ENCODE peak calls at places on chromosomes 11 and 22, in five cellular contexts. K is germinal center, O is suprapubic skin, F is NCI-H1436, X is kidney glomerular epithelial cell. C is an unnamed sample.
A peak's percentile ranks its signal among the peaks of the same experiment; 100 is the strongest.

GRCh38 chr22:30290318-30290678 is 993 bp upstream of the CASTOR1 start:
- DNase-seq in F (no peak), X (no peak), O (no peak), K (no peak), C (no peak)

GRCh38 chr11:44774131-44774530 is 47.4 kb downstream of the TSPAN18 start:
- DNase-seq in F (no peak), O (peak; percentile 78), K (no peak), X (no peak), C (peak; percentile 79)

GRCh38 chr22:29141078-29141688 is 64.5 kb upstream of the EMID1 start:
- DNase-seq in X (no peak), K (no peak), F (no peak), O (peak; percentile 50), C (no peak)

GRCh38 chr11:103927535-103927934 is 108.9 kb upstream of the DDI1 start:
- DNase-seq in O (no peak), F (no peak), K (no peak), X (peak; percentile 23), C (no peak)

GRCh38 chr11:44623321-44623715 is 57.9 kb downstream of the CD82 start:
- DNase-seq in O (peak; percentile 76), F (no peak), K (peak; percentile 2), X (no peak), C (peak; percentile 17)

GRCh38 chr11:133785795-133786194 is 59.5 kb downstream of the SPATA19 start:
- DNase-seq in X (no peak), K (no peak), F (no peak), O (no peak), C (no peak)

GRCh38 chr11:113016905-113017304 is 55.7 kb downstream of the NCAM1 start:
- DNase-seq in F (no peak), O (no peak), X (no peak), K (no peak), C (no peak)

GRCh38 chr11:112410325-112410724 is 149.7 kb upstream of the PLET1 start:
- DNase-seq in X (no peak), O (no peak), K (no peak), F (no peak), C (no peak)